ENCODE peak calls at places on chromosomes 5 and 9, in five cellular contexts. One of them, this sample, is unnamed.

GRCh38 chr9:79977510-79978197 is 405.9 kb downstream of the TLE4 start:
- DNase-seq in neural crest cell: no peak
- DNase-seq in NCI-H1092: no peak
- DNase-seq in stromal cell of bone marrow: peak
- DNase-seq in effector memory CD4-positive, alpha-beta T cell: no peak
- DNase-seq in this sample: no peak

GRCh38 chr9:70484232-70485130 is 70.0 kb upstream of the KLF9 start:
- DNase-seq in stromal cell of bone marrow: peak
- DNase-seq in NCI-H1092: peak
- DNase-seq in neural crest cell: peak
- DNase-seq in effector memory CD4-positive, alpha-beta T cell: no peak
- DNase-seq in this sample: peak

GRCh38 chr5:27594141-27594540 is 555.8 kb upstream of the CDH9 start:
- DNase-seq in neural crest cell: no peak
- DNase-seq in stromal cell of bone marrow: no peak
- DNase-seq in NCI-H1092: no peak
- DNase-seq in effector memory CD4-positive, alpha-beta T cell: no peak
- DNase-seq in this sample: peak

GRCh38 chr5:64315778-64316177 is 150.1 kb downstream of the RNF180 start:
- DNase-seq in NCI-H1092: no peak
- DNase-seq in neural crest cell: no peak
- DNase-seq in stromal cell of bone marrow: no peak
- DNase-seq in effector memory CD4-positive, alpha-beta T cell: no peak
- DNase-seq in this sample: no peak

GRCh38 chr5:137887831-137888230 is 1.4 kb upstream of the PKD2L2 start:
- DNase-seq in NCI-H1092: no peak
- DNase-seq in neural crest cell: no peak
- DNase-seq in stromal cell of bone marrow: no peak
- DNase-seq in effector memory CD4-positive, alpha-beta T cell: no peak
- DNase-seq in this sample: no peak

GRCh38 chr9:70081120-70081495 is 37.5 kb downstream of the MAMDC2 start:
- DNase-seq in neural crest cell: no peak
- DNase-seq in NCI-H1092: no peak
- DNase-seq in effector memory CD4-positive, alpha-beta T cell: no peak
- DNase-seq in stromal cell of bone marrow: peak
- DNase-seq in this sample: no peak

GRCh38 chr5:55146543-55147151 is 13.3 kb upstream of the GPX8 start:
- DNase-seq in effector memory CD4-positive, alpha-beta T cell: peak
- DNase-seq in NCI-H1092: peak
- DNase-seq in neural crest cell: peak
- DNase-seq in stromal cell of bone marrow: peak
- DNase-seq in this sample: peak

GRCh38 chr9:2673161-2673560 is 44.1 kb upstream of the KCNV2 start:
- DNase-seq in effector memory CD4-positive, alpha-beta T cell: no peak
- DNase-seq in neural crest cell: no peak
- DNase-seq in NCI-H1092: no peak
- DNase-seq in stromal cell of bone marrow: no peak
- DNase-seq in this sample: no peak

GRCh38 chr9:125991886-125992529 is 244.8 kb downstream of the PBX3 start:
- DNase-seq in NCI-H1092: no peak
- DNase-seq in stromal cell of bone marrow: no peak
- DNase-seq in effector memory CD4-positive, alpha-beta T cell: no peak
- DNase-seq in neural crest cell: no peak
- DNase-seq in this sample: no peak

GRCh38 chr9:35287986-35288515 is 126.2 kb downstream of the UNC13B start:
- DNase-seq in effector memory CD4-positive, alpha-beta T cell: no peak
- DNase-seq in NCI-H1092: no peak
- DNase-seq in neural crest cell: no peak
- DNase-seq in stromal cell of bone marrow: no peak
- DNase-seq in this sample: no peak

GRCh38 chr5:80686757-80687156 is 32.0 kb upstream of the DHFR start:
- DNase-seq in neural crest cell: no peak
- DNase-seq in effector memory CD4-positive, alpha-beta T cell: no peak
- DNase-seq in NCI-H1092: no peak
- DNase-seq in stromal cell of bone marrow: no peak
- DNase-seq in this sample: no peak

GRCh38 chr5:131114754-131115153 is 50.3 kb downstream of the HINT1 start:
- DNase-seq in stromal cell of bone marrow: no peak
- DNase-seq in neural crest cell: no peak
- DNase-seq in effector memory CD4-positive, alpha-beta T cell: no peak
- DNase-seq in NCI-H1092: no peak
- DNase-seq in this sample: no peak

GRCh38 chr5:74403771-74404170 is 236.8 kb downstream of the ENC1 start:
- DNase-seq in NCI-H1092: no peak
- DNase-seq in neural crest cell: no peak
- DNase-seq in effector memory CD4-positive, alpha-beta T cell: no peak
- DNase-seq in stromal cell of bone marrow: no peak
- DNase-seq in this sample: no peak

GRCh38 chr5:74124826-74125225 is 498.8 kb downstream of the ARHGEF28 start:
- DNase-seq in NCI-H1092: no peak
- DNase-seq in neural crest cell: no peak
- DNase-seq in effector memory CD4-positive, alpha-beta T cell: no peak
- DNase-seq in stromal cell of bone marrow: no peak
- DNase-seq in this sample: peak

GRCh38 chr9:136142859-136143214 is 24.2 kb upstream of the TMEM250 start:
- DNase-seq in effector memory CD4-positive, alpha-beta T cell: no peak
- DNase-seq in stromal cell of bone marrow: no peak
- DNase-seq in neural crest cell: no peak
- DNase-seq in NCI-H1092: no peak
- DNase-seq in this sample: no peak

GRCh38 chr9:131976157-131976740 is 103.4 kb downstream of the MED27 start:
- DNase-seq in NCI-H1092: no peak
- DNase-seq in neural crest cell: no peak
- DNase-seq in stromal cell of bone marrow: no peak
- DNase-seq in effector memory CD4-positive, alpha-beta T cell: no peak
- DNase-seq in this sample: no peak

GRCh38 chr5:72618699-72619098 is 111.5 kb upstream of the ZNF366 start:
- DNase-seq in stromal cell of bone marrow: no peak
- DNase-seq in neural crest cell: no peak
- DNase-seq in effector memory CD4-positive, alpha-beta T cell: no peak
- DNase-seq in NCI-H1092: no peak
- DNase-seq in this sample: no peak

GRCh38 chr5:149274964-149275363 is 3.3 kb downstream of the AFAP1L1 start:
- DNase-seq in stromal cell of bone marrow: peak
- DNase-seq in neural crest cell: no peak
- DNase-seq in effector memory CD4-positive, alpha-beta T cell: no peak
- DNase-seq in NCI-H1092: no peak
- DNase-seq in this sample: no peak

GRCh38 chr9:34957492-34958410 is at the start of gene PHF24:
- DNase-seq in effector memory CD4-positive, alpha-beta T cell: no peak
- DNase-seq in neural crest cell: no peak
- DNase-seq in NCI-H1092: no peak
- DNase-seq in stromal cell of bone marrow: no peak
- DNase-seq in this sample: no peak

GRCh38 chr5:172385164-172385563 is 69.2 kb downstream of the SH3PXD2B start:
- DNase-seq in effector memory CD4-positive, alpha-beta T cell: no peak
- DNase-seq in NCI-H1092: no peak
- DNase-seq in neural crest cell: no peak
- DNase-seq in stromal cell of bone marrow: no peak
- DNase-seq in this sample: no peak